ENCODE peak calls at places on chromosomes 3 and 15, in ten cellular contexts. R, I, V, H, O, A, Y, P, W and T are unnamed samples.

GRCh38 chr3:185824467-185825378 is at the start of gene IGF2BP2:
- DNase-seq in R (peak), I (peak), V (peak), H (peak), O (peak), A (peak), Y (no peak), P (peak), W (peak), T (peak)

GRCh38 chr3:14486460-14486859 is 53.7 kb downstream of the GRIP2 start:
- DNase-seq in R (no peak), I (no peak), V (no peak), H (no peak), O (no peak), A (no peak), Y (no peak), P (no peak), W (no peak), T (peak)

GRCh38 chr3:144552642-144553041 is 581.0 kb downstream of the DIPK2A start:
- DNase-seq in R (no peak), I (no peak), V (no peak), H (no peak), O (no peak), A (no peak), Y (no peak), P (no peak), W (no peak), T (no peak)

GRCh38 chr3:170058127-170058526 is 20.3 kb downstream of the GPR160 start:
- DNase-seq in R (no peak), I (no peak), V (peak), H (no peak), O (no peak), A (no peak), Y (no peak), P (no peak), W (no peak), T (no peak)

GRCh38 chr3:27105904-27106303 is 263.3 kb downstream of the NEK10 start:
- DNase-seq in R (peak), I (peak), V (no peak), H (no peak), O (no peak), A (no peak), Y (no peak), P (peak), W (no peak), T (peak)

GRCh38 chr3:11335056-11335608 is 62.9 kb downstream of the ATG7 start:
- DNase-seq in R (no peak), I (no peak), V (no peak), H (no peak), O (peak), A (no peak), Y (peak), P (no peak), W (peak), T (no peak)

GRCh38 chr15:42401544-42402478 is 42.5 kb downstream of the CAPN3 start:
- DNase-seq in R (no peak), I (no peak), V (no peak), H (no peak), O (no peak), A (no peak), Y (no peak), P (no peak), W (no peak), T (no peak)

GRCh38 chr3:69012111-69012835 is 1.2 kb downstream of the EOGT start:
- DNase-seq in R (no peak), I (no peak), V (no peak), H (no peak), O (no peak), A (no peak), Y (peak), P (peak), W (peak), T (peak)

GRCh38 chr15:74773329-74773728 is 8.6 kb upstream of the CSK start:
- DNase-seq in R (no peak), I (no peak), V (no peak), H (no peak), O (no peak), A (no peak), Y (no peak), P (no peak), W (no peak), T (no peak)

GRCh38 chr3:147887797-147888196 is 478.6 kb downstream of the ZIC1 start:
- DNase-seq in R (no peak), I (no peak), V (no peak), H (no peak), O (no peak), A (no peak), Y (no peak), P (no peak), W (no peak), T (no peak)

GRCh38 chr3:143958966-143959365 is 12.7 kb upstream of the DIPK2A start:
- DNase-seq in R (no peak), I (no peak), V (no peak), H (no peak), O (no peak), A (no peak), Y (no peak), P (no peak), W (no peak), T (no peak)

GRCh38 chr15:25900426-25900825 is 37.3 kb upstream of the ATP10A start:
- DNase-seq in R (no peak), I (no peak), V (no peak), H (no peak), O (no peak), A (no peak), Y (no peak), P (no peak), W (no peak), T (no peak)

GRCh38 chr15:60777558-60777957 is 298.6 kb upstream of the ICE2 start:
- DNase-seq in R (no peak), I (no peak), V (no peak), H (no peak), O (no peak), A (no peak), Y (no peak), P (no peak), W (no peak), T (no peak)

GRCh38 chr3:74410276-74410941 is 204.1 kb downstream of the CNTN3 start:
- DNase-seq in R (no peak), I (no peak), V (no peak), H (no peak), O (no peak), A (no peak), Y (no peak), P (no peak), W (no peak), T (no peak)

GRCh38 chr3:167861649-167862048 is 126.1 kb downstream of the SERPINI1 start:
- DNase-seq in R (no peak), I (no peak), V (no peak), H (no peak), O (no peak), A (no peak), Y (no peak), P (no peak), W (no peak), T (no peak)

GRCh38 chr3:179067839-179068238 is 3.8 kb downstream of the ZMAT3 start:
- DNase-seq in R (no peak), I (no peak), V (no peak), H (no peak), O (no peak), A (no peak), Y (no peak), P (no peak), W (no peak), T (no peak)

GRCh38 chr15:39391230-39391629 is 189.6 kb upstream of the THBS1 start:
- DNase-seq in R (no peak), I (no peak), V (no peak), H (no peak), O (no peak), A (no peak), Y (no peak), P (no peak), W (no peak), T (peak)

GRCh38 chr3:59998040-59998439 is 948.2 kb upstream of the CFAP20DC start:
- DNase-seq in R (peak), I (peak), V (no peak), H (no peak), O (no peak), A (no peak), Y (no peak), P (no peak), W (no peak), T (no peak)

GRCh38 chr15:90871716-90872480 is 3.5 kb downstream of the FURIN start:
- DNase-seq in R (no peak), I (peak), V (peak), H (no peak), O (no peak), A (no peak), Y (no peak), P (no peak), W (no peak), T (peak)

GRCh38 chr15:88036154-88036839 is 220.2 kb downstream of the NTRK3 start:
- DNase-seq in R (no peak), I (no peak), V (no peak), H (no peak), O (no peak), A (no peak), Y (no peak), P (no peak), W (no peak), T (no peak)

GRCh38 chr15:93358171-93359036 is 269.4 kb upstream of the RGMA start:
- DNase-seq in R (no peak), I (no peak), V (no peak), H (no peak), O (no peak), A (no peak), Y (no peak), P (no peak), W (no peak), T (no peak)

GRCh38 chr15:97072560-97072959 is 742.1 kb downstream of the NR2F2 start:
- DNase-seq in R (peak), I (no peak), V (no peak), H (no peak), O (no peak), A (no peak), Y (no peak), P (no peak), W (no peak), T (no peak)

GRCh38 chr3:138205527-138205926 is 18.4 kb downstream of the ARMC8 start:
- DNase-seq in R (no peak), I (no peak), V (no peak), H (no peak), O (no peak), A (no peak), Y (no peak), P (no peak), W (no peak), T (no peak)

GRCh38 chr15:42723068-42723467 is 13.9 kb downstream of the CDAN1 start:
- DNase-seq in R (no peak), I (no peak), V (no peak), H (no peak), O (no peak), A (no peak), Y (no peak), P (no peak), W (no peak), T (no peak)

GRCh38 chr15:72179950-72180581 is 17.5 kb downstream of the GRAMD2A start:
- DNase-seq in R (peak), I (peak), V (peak), H (no peak), O (no peak), A (no peak), Y (no peak), P (no peak), W (no peak), T (no peak)

GRCh38 chr3:110576962-110577361 is 494.7 kb upstream of the NECTIN3 start:
- DNase-seq in R (no peak), I (no peak), V (peak), H (no peak), O (peak), A (no peak), Y (peak), P (no peak), W (peak), T (no peak)

GRCh38 chr3:159929181-159929893 is 59.3 kb upstream of the IL12A start:
- DNase-seq in R (no peak), I (no peak), V (no peak), H (no peak), O (peak), A (no peak), Y (peak), P (no peak), W (peak), T (peak)

GRCh38 chr15:39195988-39196486 is 384.8 kb upstream of the THBS1 start:
- DNase-seq in R (no peak), I (no peak), V (no peak), H (no peak), O (no peak), A (no peak), Y (peak), P (no peak), W (peak), T (no peak)

GRCh38 chr15:49110158-49110944 is 45.0 kb downstream of the COPS2 start:
- DNase-seq in R (no peak), I (no peak), V (no peak), H (no peak), O (no peak), A (no peak), Y (no peak), P (no peak), W (no peak), T (no peak)

GRCh38 chr15:52683585-52683984 is 4.4 kb upstream of the ATOSA start:
- DNase-seq in R (no peak), I (no peak), V (no peak), H (no peak), O (no peak), A (no peak), Y (no peak), P (no peak), W (no peak), T (no peak)

GRCh38 chr3:185341616-185342457 is 21.1 kb upstream of the MAP3K13 start:
- DNase-seq in R (no peak), I (no peak), V (no peak), H (no peak), O (no peak), A (no peak), Y (no peak), P (no peak), W (no peak), T (no peak)

GRCh38 chr15:46636220-46636619 is 1001.4 kb downstream of the SQOR start:
- DNase-seq in R (no peak), I (no peak), V (no peak), H (no peak), O (no peak), A (no peak), Y (no peak), P (no peak), W (no peak), T (no peak)

GRCh38 chr3:28521663-28522062 is 173.0 kb upstream of the AZI2 start:
- DNase-seq in R (no peak), I (no peak), V (no peak), H (no peak), O (no peak), A (no peak), Y (no peak), P (no peak), W (no peak), T (no peak)

GRCh38 chr15:68411276-68411675 is 20.7 kb downstream of the ITGA11 start:
- DNase-seq in R (no peak), I (peak), V (peak), H (peak), O (no peak), A (no peak), Y (no peak), P (no peak), W (no peak), T (no peak)

GRCh38 chr3:13015286-13016082 is 57.7 kb downstream of the IQSEC1 start:
- DNase-seq in R (no peak), I (no peak), V (no peak), H (peak), O (no peak), A (no peak), Y (no peak), P (no peak), W (no peak), T (peak)

GRCh38 chr15:79849789-79850188 is 47.0 kb downstream of the MTHFS start:
- DNase-seq in R (peak), I (peak), V (no peak), H (no peak), O (no peak), A (no peak), Y (no peak), P (no peak), W (peak), T (no peak)

GRCh38 chr3:21920431-21920830 is 169.4 kb upstream of the ZNF385D start:
- DNase-seq in R (no peak), I (no peak), V (no peak), H (no peak), O (peak), A (no peak), Y (no peak), P (no peak), W (peak), T (no peak)

GRCh38 chr3:38620236-38620635 is 29.3 kb downstream of the SCN5A start:
- DNase-seq in R (no peak), I (no peak), V (no peak), H (no peak), O (no peak), A (no peak), Y (no peak), P (no peak), W (peak), T (no peak)

GRCh38 chr3:172094621-172095557 is 55.5 kb downstream of the FNDC3B start:
- DNase-seq in R (no peak), I (peak), V (no peak), H (no peak), O (no peak), A (no peak), Y (no peak), P (no peak), W (peak), T (peak)
- TF ChIP-seq CTCF in R (no peak), I (no peak), V (no peak), H (no peak), O (no peak), A (no peak), Y (no peak), P (no peak), W (peak), T (no peak)

GRCh38 chr15:33309602-33310276 is 1.0 kb upstream of the RYR3 start:
- DNase-seq in R (peak), I (peak), V (no peak), H (no peak), O (no peak), A (peak), Y (no peak), P (no peak), W (no peak), T (no peak)
- TF ChIP-seq CTCF in R (peak), I (peak), V (no peak), H (no peak), O (no peak), A (peak), Y (peak), P (no peak), W (no peak), T (peak)

GRCh38 chr3:1082024-1082633 is 10.7 kb upstream of the CNTN6 start:
- DNase-seq in R (peak), I (peak), V (no peak), H (no peak), O (no peak), A (peak), Y (no peak), P (peak), W (peak), T (peak)
- TF ChIP-seq CTCF in R (peak), I (peak), V (no peak), H (no peak), O (peak), A (peak), Y (no peak), P (peak), W (peak), T (peak)

DNA sequence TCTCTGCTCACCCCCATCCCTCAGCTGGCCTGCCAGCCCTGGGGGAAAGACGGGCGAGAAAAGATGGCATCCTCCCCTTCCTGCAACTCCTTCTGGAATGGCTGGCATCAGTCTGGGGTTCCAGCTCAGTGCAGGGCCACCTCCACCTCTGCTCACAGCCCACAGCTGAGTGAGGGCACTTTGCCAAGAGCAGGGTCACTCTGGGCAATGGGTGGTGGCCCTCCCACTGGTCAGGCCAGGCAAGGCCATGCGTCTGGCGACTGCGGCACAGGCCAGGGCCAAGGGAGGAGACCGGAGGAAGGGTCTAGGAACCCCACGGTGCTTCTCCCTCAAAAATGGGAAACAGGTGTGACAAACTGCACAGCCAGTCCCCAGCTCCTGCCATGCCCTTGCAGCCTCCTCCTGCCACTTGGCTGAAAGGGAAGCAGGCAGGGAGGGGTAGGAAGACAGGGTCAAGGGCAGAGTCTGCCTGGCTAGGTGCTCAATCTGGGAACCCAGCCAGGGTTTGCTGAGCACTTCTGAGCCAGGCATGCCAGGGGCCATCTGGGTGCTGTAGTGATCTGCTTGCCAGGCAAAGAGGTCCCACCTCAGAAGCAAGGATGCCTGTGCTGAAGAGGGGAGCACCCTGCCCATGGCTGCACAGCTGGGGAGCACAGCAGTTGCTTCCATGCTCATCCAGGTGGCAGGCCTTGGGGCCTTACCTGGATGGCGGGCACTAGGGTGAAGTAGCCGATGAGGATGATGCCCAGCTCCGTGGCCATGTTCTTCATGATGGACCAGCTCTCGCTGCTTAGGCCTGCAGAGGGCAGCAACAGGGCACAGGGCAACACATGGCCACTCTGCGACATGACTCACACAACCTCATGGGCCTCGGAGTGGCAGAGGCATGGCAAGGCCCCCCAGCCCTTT is 41.2 kb downstream of the PTPN23 start:
- DNase-seq in R (no peak), I (no peak), V (no peak), H (no peak), O (no peak), A (no peak), Y (no peak), P (peak), W (no peak), T (peak)
- TF ChIP-seq CTCF in R (no peak), I (peak), V (no peak), H (no peak), O (peak), A (peak), Y (peak), P (peak), W (peak), T (peak)

GRCh38 chr3:128408693-128409620 is 57.7 kb downstream of the DNAJB8 start:
- DNase-seq in R (no peak), I (peak), V (no peak), H (no peak), O (no peak), A (no peak), Y (no peak), P (peak), W (no peak), T (no peak)
- TF ChIP-seq CTCF in R (no peak), I (peak), V (no peak), H (no peak), O (peak), A (no peak), Y (peak), P (no peak), W (peak), T (no peak)

GRCh38 chr3:166303685-166304084 is 466.5 kb upstream of the BCHE start:
- DNase-seq in R (no peak), I (no peak), V (no peak), H (no peak), O (no peak), A (no peak), Y (no peak), P (no peak), W (no peak), T (no peak)

DNA sequence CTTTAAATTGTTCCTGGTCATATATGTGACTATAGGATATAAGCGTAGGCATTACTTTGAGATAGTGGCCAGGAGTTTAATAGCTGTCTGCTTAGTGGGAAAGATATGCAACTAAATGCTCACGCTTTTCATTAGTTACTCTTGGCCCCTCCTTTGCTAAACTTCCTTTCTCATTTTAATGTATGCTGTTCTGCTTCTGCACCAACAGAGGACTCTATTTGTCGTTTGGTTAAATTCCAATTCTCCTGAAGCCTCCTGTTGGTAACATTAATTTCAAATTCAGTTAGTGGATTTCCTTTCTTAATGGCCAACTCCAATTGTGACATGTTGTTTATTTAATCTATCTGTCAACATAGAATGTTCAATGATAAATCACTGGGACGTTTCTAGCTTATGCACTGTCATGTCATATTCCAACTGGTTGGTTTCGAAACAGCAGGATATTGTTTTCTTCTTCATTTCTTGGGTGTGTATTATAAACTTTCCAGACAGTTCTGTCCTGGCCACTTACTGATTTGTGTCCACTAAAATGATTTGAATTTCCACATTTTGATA is 467.4 kb upstream of the BCHE start:
- DNase-seq in R (no peak), I (no peak), V (no peak), H (no peak), O (no peak), A (no peak), Y (no peak), P (no peak), W (no peak), T (no peak)
- TF ChIP-seq CTCF in R (no peak), I (no peak), V (no peak), H (no peak), O (no peak), A (no peak), Y (no peak), P (no peak), W (no peak), T (no peak)